ENCODE peak calls at places on chromosomes 6 and 20, in eight cellular contexts. D is CD8-positive, alpha-beta T cell; Q is stimulated activated CD4-positive, alpha-beta T cell treated with anti-CD3 and anti-CD28 coated beads, Interleukin-4, amount 100 ng/mL, for 48 hours; C is iPS-NIHi11; U is foreskin fibroblast; M is LHCN-M2; Y is left ventricle myocardium superior; X is memory B cell. H is an unnamed sample.

GRCh38 chr20:23624307-23624706 is 13.4 kb downstream of the CST3 start:
- DNase-seq in D (no peak), Y (no peak), U (peak), Q (no peak), X (no peak), C (no peak), M (peak), H (no peak)

GRCh38 chr6:17267586-17267985 is 13.6 kb upstream of the RBM24 start:
- DNase-seq in C (no peak), Y (no peak), M (no peak), X (no peak), D (no peak), U (no peak), Q (no peak), H (no peak)

GRCh38 chr20:59598625-59599310 is 5.6 kb upstream of the PHACTR3 start:
- DNase-seq in M (peak), D (peak), Y (peak), X (no peak), Q (peak), C (peak), U (peak), H (no peak)

GRCh38 chr6:153092082-153093013 is 38.7 kb downstream of the RGS17 start:
- DNase-seq in C (no peak), D (no peak), X (no peak), Q (no peak), U (peak), Y (no peak), M (peak), H (no peak)

GRCh38 chr6:15533379-15534044 is 129.3 kb downstream of the DTNBP1 start:
- DNase-seq in M (no peak), Q (no peak), X (no peak), U (peak), Y (no peak), D (no peak), C (no peak), H (no peak)

GRCh38 chr20:25402583-25402982 is 4.9 kb upstream of the GINS1 start:
- DNase-seq in U (no peak), X (no peak), C (no peak), Q (no peak), Y (no peak), M (peak), D (no peak), H (no peak)

GRCh38 chr20:21101453-21102251 is 4.5 kb downstream of the LINC00237 start:
- DNase-seq in U (peak), X (peak), D (no peak), M (no peak), C (peak), Q (no peak), Y (no peak), H (peak)

GRCh38 chr20:48725589-48725991 is 102.2 kb downstream of the PREX1 start:
- DNase-seq in D (no peak), M (peak), Y (no peak), Q (no peak), X (no peak), U (peak), C (peak), H (no peak)

GRCh38 chr6:115360602-115361325 is 699.9 kb downstream of the FRK start:
- DNase-seq in Y (no peak), C (no peak), M (no peak), Q (no peak), D (no peak), X (no peak), U (no peak), H (no peak)

GRCh38 chr6:24905485-24905884 is 30.3 kb downstream of the RIPOR2 start:
- DNase-seq in X (no peak), Y (no peak), D (no peak), Q (no peak), U (no peak), C (no peak), M (no peak), H (no peak)

GRCh38 chr6:150685860-150686259 is 86.2 kb downstream of the PLEKHG1 start:
- DNase-seq in D (peak), C (peak), Q (peak), Y (no peak), M (peak), U (peak), X (peak), H (peak)

GRCh38 chr6:159910342-159910741 is 19.6 kb downstream of the MAS1 start:
- DNase-seq in Y (no peak), X (no peak), M (no peak), Q (no peak), U (no peak), D (no peak), C (no peak), H (no peak)

GRCh38 chr6:31886426-31887068 is 7.8 kb upstream of the SLC44A4 start:
- DNase-seq in U (no peak), Q (no peak), X (no peak), C (no peak), Y (no peak), M (no peak), D (no peak), H (no peak)

GRCh38 chr20:51437182-51437923 is 105.2 kb downstream of the NFATC2 start:
- DNase-seq in X (no peak), D (no peak), Y (no peak), C (no peak), U (peak), M (no peak), Q (no peak), H (no peak)

GRCh38 chr20:44730441-44730840 is 15.2 kb upstream of the KCNK15 start:
- DNase-seq in U (peak), X (no peak), C (no peak), D (no peak), Q (no peak), M (peak), Y (no peak), H (no peak)

GRCh38 chr6:145360865-145361264 is 374.5 kb downstream of the EPM2A start:
- DNase-seq in Q (no peak), C (no peak), X (no peak), D (no peak), U (no peak), M (no peak), Y (no peak), H (no peak)

GRCh38 chr20:61964675-61965605 is 100.7 kb downstream of the TAF4 start:
- DNase-seq in X (no peak), Y (no peak), Q (no peak), M (no peak), D (no peak), U (no peak), C (no peak), H (no peak)

GRCh38 chr20:64261138-64261537 is 5.6 kb downstream of the PCMTD2 start:
- DNase-seq in C (no peak), Y (no peak), D (no peak), U (peak), M (no peak), Q (no peak), X (no peak), H (no peak)

GRCh38 chr6:160950507-160950906 is 41.1 kb upstream of the MAP3K4 start:
- DNase-seq in M (peak), Q (no peak), X (no peak), D (no peak), U (peak), Y (no peak), C (no peak), H (no peak)

GRCh38 chr20:41087777-41088176 is 49.6 kb upstream of the PLCG1 start:
- DNase-seq in D (no peak), U (no peak), C (no peak), Y (no peak), Q (no peak), M (no peak), X (no peak), H (no peak)

GRCh38 chr20:20369353-20370086 is 1.6 kb downstream of the INSM1 start:
- DNase-seq in Q (no peak), U (no peak), X (no peak), Y (no peak), D (no peak), M (no peak), C (peak), H (no peak)

GRCh38 chr6:139996253-139996834 is 621.9 kb upstream of the CITED2 start:
- DNase-seq in U (no peak), Q (no peak), C (peak), X (no peak), Y (no peak), D (no peak), M (peak), H (no peak)

GRCh38 chr6:108998460-108998859 is 96.2 kb downstream of the SESN1 start:
- DNase-seq in Q (no peak), D (no peak), C (no peak), Y (no peak), X (no peak), M (peak), U (no peak), H (no peak)

GRCh38 chr6:55568779-55569439 is 10.1 kb downstream of the HMGCLL1 start:
- DNase-seq in Y (no peak), M (no peak), U (no peak), Q (no peak), X (no peak), D (no peak), C (no peak), H (no peak)

GRCh38 chr20:37947943-37948342 is 45.0 kb downstream of the VSTM2L start:
- DNase-seq in M (no peak), U (no peak), Y (no peak), Q (no peak), X (no peak), D (no peak), C (no peak), H (no peak)

GRCh38 chr20:37326666-37327065 is 19.3 kb upstream of the SRC start:
- DNase-seq in Y (no peak), U (peak), D (no peak), C (no peak), Q (no peak), M (no peak), X (no peak), H (no peak)

GRCh38 chr6:73798592-73798991 is 102.6 kb downstream of the CD109 start:
- DNase-seq in X (no peak), D (no peak), M (peak), Q (peak), C (peak), Y (no peak), U (peak), H (no peak)

GRCh38 chr6:149913542-149914240 is 9.2 kb downstream of the RAET1G start:
- DNase-seq in C (no peak), X (no peak), D (no peak), Q (no peak), U (no peak), Y (no peak), M (no peak), H (no peak)

GRCh38 chr6:23307516-23307915 is 738.1 kb downstream of the HDGFL1 start:
- DNase-seq in C (no peak), X (no peak), Y (no peak), D (no peak), Q (no peak), M (no peak), U (no peak), H (no peak)

GRCh38 chr20:33585413-33585812 is 76.7 kb upstream of the C20orf144 start:
- DNase-seq in U (no peak), X (no peak), D (no peak), Q (no peak), C (no peak), M (no peak), Y (no peak), H (no peak)